ENCODE peak calls at places on chromosomes 3 and 15, in four cellular contexts. One of them, this sample, is unnamed.

GRCh38 chr15:29316422-29316821 is 46.8 kb upstream of the NSMCE3 start:
- DNase-seq in NCI-H1417: no peak
- DNase-seq in GM12865: no peak
- DNase-seq in WTC11: no peak
- DNase-seq in this sample: no peak

GRCh38 chr3:21310176-21310575 is 440.8 kb downstream of the ZNF385D start:
- DNase-seq in WTC11: no peak
- DNase-seq in NCI-H1417: no peak
- DNase-seq in GM12865: no peak
- DNase-seq in this sample: no peak

GRCh38 chr15:67606742-67607141 is 64.2 kb downstream of the MAP2K5 start:
- DNase-seq in WTC11: no peak
- DNase-seq in NCI-H1417: no peak
- DNase-seq in GM12865: no peak
- DNase-seq in this sample: no peak

GRCh38 chr15:41416742-41417417 is at the start of gene RTF1:
- DNase-seq in WTC11: peak
- DNase-seq in NCI-H1417: peak
- DNase-seq in GM12865: peak
- DNase-seq in this sample: peak

GRCh38 chr3:134330895-134331810 is 43.1 kb downstream of the AMOTL2 start:
- DNase-seq in WTC11: peak
- DNase-seq in GM12865: no peak
- DNase-seq in NCI-H1417: no peak
- DNase-seq in this sample: no peak

GRCh38 chr3:114527036-114527644 is 233.3 kb downstream of the TIGIT start:
- DNase-seq in WTC11: peak
- DNase-seq in NCI-H1417: peak
- DNase-seq in GM12865: peak
- DNase-seq in this sample: peak

GRCh38 chr3:26061947-26062346 is 272.1 kb downstream of the OXSM start:
- DNase-seq in WTC11: no peak
- DNase-seq in GM12865: no peak
- DNase-seq in NCI-H1417: no peak
- DNase-seq in this sample: no peak

GRCh38 chr3:125054436-125055164 is 1.2 kb downstream of the HEG1 start:
- DNase-seq in GM12865: peak
- DNase-seq in WTC11: no peak
- DNase-seq in NCI-H1417: no peak
- DNase-seq in this sample: no peak

GRCh38 chr3:126358816-126359181 is 1.6 kb upstream of the KLF15 start:
- DNase-seq in NCI-H1417: no peak
- DNase-seq in WTC11: no peak
- DNase-seq in GM12865: no peak
- DNase-seq in this sample: no peak

GRCh38 chr3:170614214-170614966 is 28.5 kb upstream of the SLC7A14 start:
- DNase-seq in WTC11: no peak
- DNase-seq in NCI-H1417: no peak
- DNase-seq in GM12865: no peak
- DNase-seq in this sample: no peak

GRCh38 chr3:184472723-184473419 is 88.7 kb upstream of the EPHB3 start:
- DNase-seq in WTC11: no peak
- DNase-seq in NCI-H1417: peak
- DNase-seq in GM12865: no peak
- DNase-seq in this sample: no peak

GRCh38 chr3:177448987-177449975 is 252.0 kb upstream of the TBL1XR1 start:
- DNase-seq in WTC11: no peak
- DNase-seq in NCI-H1417: no peak
- DNase-seq in GM12865: peak
- DNase-seq in this sample: no peak

GRCh38 chr15:44676676-44677075 is 13.2 kb upstream of the SPG11 start:
- DNase-seq in NCI-H1417: no peak
- DNase-seq in GM12865: no peak
- DNase-seq in WTC11: no peak
- DNase-seq in this sample: no peak

GRCh38 chr3:143208976-143209714 is 89.6 kb downstream of the CHST2 start:
- DNase-seq in NCI-H1417: no peak
- DNase-seq in WTC11: no peak
- DNase-seq in GM12865: peak
- DNase-seq in this sample: no peak

GRCh38 chr3:60323651-60324050 is 927.6 kb downstream of the FHIT start:
- DNase-seq in WTC11: no peak
- DNase-seq in GM12865: no peak
- DNase-seq in NCI-H1417: no peak
- DNase-seq in this sample: no peak

GRCh38 chr3:40317061-40317676 is 7.7 kb downstream of the EIF1B start:
- DNase-seq in NCI-H1417: peak
- DNase-seq in GM12865: peak
- DNase-seq in WTC11: no peak
- DNase-seq in this sample: peak

GRCh38 chr3:30692498-30693130 is 86.2 kb downstream of the TGFBR2 start:
- DNase-seq in NCI-H1417: no peak
- DNase-seq in GM12865: no peak
- DNase-seq in WTC11: no peak
- DNase-seq in this sample: no peak

GRCh38 chr3:87796137-87796899 is 262.5 kb downstream of the CGGBP1 start:
- DNase-seq in NCI-H1417: no peak
- DNase-seq in WTC11: no peak
- DNase-seq in GM12865: no peak
- DNase-seq in this sample: no peak

GRCh38 chr3:54988302-54989022 is 60.6 kb upstream of the LRTM1 start:
- DNase-seq in WTC11: no peak
- DNase-seq in GM12865: no peak
- DNase-seq in NCI-H1417: no peak
- DNase-seq in this sample: no peak

GRCh38 chr15:67783303-67783702 is 42.0 kb upstream of the SKOR1 start:
- DNase-seq in NCI-H1417: no peak
- DNase-seq in GM12865: peak
- DNase-seq in WTC11: no peak
- DNase-seq in this sample: no peak

GRCh38 chr15:52042051-52042851 is 23.2 kb downstream of the MAPK6 start:
- DNase-seq in GM12865: no peak
- DNase-seq in WTC11: no peak
- DNase-seq in NCI-H1417: no peak
- DNase-seq in this sample: no peak

GRCh38 chr3:15309662-15310335 is 22.6 kb downstream of the SH3BP5 start:
- DNase-seq in WTC11: no peak
- DNase-seq in GM12865: no peak
- DNase-seq in NCI-H1417: no peak
- DNase-seq in this sample: no peak

GRCh38 chr3:159919873-159920272 is 68.8 kb upstream of the IL12A start:
- DNase-seq in WTC11: no peak
- DNase-seq in GM12865: peak
- DNase-seq in NCI-H1417: no peak
- DNase-seq in this sample: no peak

GRCh38 chr3:143525408-143525807 is 322.9 kb downstream of the SLC9A9 start:
- DNase-seq in WTC11: no peak
- DNase-seq in GM12865: no peak
- DNase-seq in NCI-H1417: no peak
- DNase-seq in this sample: no peak

GRCh38 chr3:193030276-193030675 is 112.6 kb upstream of the MB21D2 start:
- DNase-seq in NCI-H1417: peak
- DNase-seq in WTC11: no peak
- DNase-seq in GM12865: no peak
- DNase-seq in this sample: peak

GRCh38 chr3:118187221-118187620 is 847.4 kb downstream of the IGSF11 start:
- DNase-seq in GM12865: no peak
- DNase-seq in NCI-H1417: no peak
- DNase-seq in WTC11: no peak
- DNase-seq in this sample: no peak

GRCh38 chr3:41111011-41111410 is 88.3 kb upstream of the CTNNB1 start:
- DNase-seq in GM12865: peak
- DNase-seq in NCI-H1417: no peak
- DNase-seq in WTC11: no peak
- DNase-seq in this sample: no peak

GRCh38 chr3:193978030-193978429 is 157.9 kb upstream of the HES1 start:
- DNase-seq in GM12865: no peak
- DNase-seq in NCI-H1417: no peak
- DNase-seq in WTC11: no peak
- DNase-seq in this sample: no peak

GRCh38 chr3:165749817-165750216 is 87.4 kb downstream of the BCHE start:
- DNase-seq in WTC11: no peak
- DNase-seq in GM12865: no peak
- DNase-seq in NCI-H1417: no peak
- DNase-seq in this sample: no peak

This sample was measured in NCI-H2081.